ENCODE peak calls at places on chromosomes 16 and 17, in ten cellular contexts. P, Z, G, M, A, U, K, E, H and X are unnamed samples.

GRCh38 chr17:20216154-20216815 is 207.1 kb downstream of the SPECC1 start:
- DNase-seq in P (no peak), E (no peak), M (no peak), U (no peak), H (no peak), G (no peak), Z (no peak), A (no peak), K (no peak), X (no peak)

GRCh38 chr16:57929250-57929649 is 41.7 kb downstream of the CNGB1 start:
- DNase-seq in P (no peak), G (no peak), M (no peak), K (no peak), U (no peak), H (no peak), A (no peak), E (no peak), Z (no peak), X (no peak)

GRCh38 chr16:50606431-50607050 is 58.3 kb downstream of the NKD1 start:
- DNase-seq in E (no peak), A (no peak), U (no peak), H (no peak), G (no peak), Z (no peak), M (no peak), K (no peak), P (no peak), X (no peak)

GRCh38 chr17:66829883-66830282 is 5.0 kb upstream of the CACNG5 start:
- DNase-seq in K (no peak), P (no peak), G (no peak), H (no peak), Z (no peak), A (no peak), U (no peak), M (peak; percentile 62), E (no peak), X (no peak)

GRCh38 chr16:80803341-80804060 is 897 bp downstream of the CDYL2 start:
- DNase-seq in H (no peak), E (peak; percentile 75), P (no peak), K (no peak), G (no peak), Z (no peak), A (peak; percentile 20), U (peak; percentile 27), M (no peak), X (no peak)

GRCh38 chr16:54812229-54812628 is 118.4 kb upstream of the IRX5 start:
- DNase-seq in A (no peak), U (peak; percentile 16), K (no peak), M (no peak), E (no peak), P (no peak), H (no peak), G (no peak), Z (no peak), X (no peak)

GRCh38 chr17:76500074-76500744 is 1.0 kb downstream of the RHBDF2 start:
- DNase-seq in Z (no peak), E (no peak), M (no peak), H (no peak), A (no peak), K (no peak), G (no peak), P (no peak), U (no peak), X (no peak)

GRCh38 chr16:10988164-10988803 is 43.9 kb downstream of the CLEC16A start:
- DNase-seq in M (no peak), H (no peak), Z (no peak), G (no peak), P (no peak), A (peak; percentile 31), E (peak; percentile 57), U (no peak), K (no peak), X (peak; percentile 21)

GRCh38 chr17:32485261-32485955 is 1.4 kb upstream of the CDK5R1 start:
- DNase-seq in E (no peak), P (no peak), K (no peak), U (no peak), G (no peak), Z (no peak), A (no peak), H (no peak), M (peak; percentile 22), X (no peak)

GRCh38 chr16:84013787-84014569 is 28.6 kb downstream of the SLC38A8 start:
- DNase-seq in G (peak; percentile 22), H (no peak), U (peak; percentile 29), Z (peak; percentile 25), M (peak; percentile 81), A (peak; percentile 98), E (peak; percentile 81), P (peak; percentile 60), K (peak; percentile 88), X (peak; percentile 95)

GRCh38 chr17:48723555-48724239 is 712 bp downstream of the PRAC2 start:
- DNase-seq in P (no peak), K (no peak), H (no peak), G (no peak), M (no peak), E (no peak), Z (no peak), U (no peak), A (no peak), X (no peak)

GRCh38 chr16:77599793-77600415 is 122.4 kb upstream of the NUDT7 start:
- DNase-seq in E (peak; percentile 36), G (no peak), M (peak; percentile 50), P (no peak), A (peak; percentile 22), K (no peak), Z (peak; percentile 9), H (peak; percentile 35), U (peak; percentile 64), X (peak; percentile 44)

GRCh38 chr16:66581246-66581952 is 2.1 kb downstream of the CMTM2 start:
- DNase-seq in P (no peak), G (no peak), U (no peak), K (no peak), H (no peak), M (no peak), Z (no peak), E (peak; percentile 30), A (no peak), X (no peak)

GRCh38 chr17:79294459-79295071 is 219.9 kb downstream of the ENGASE start:
- DNase-seq in G (no peak), H (peak; percentile 45), K (no peak), P (peak; percentile 59), U (peak; percentile 53), Z (no peak), E (no peak), A (peak; percentile 71), M (peak; percentile 42), X (no peak)

GRCh38 chr16:30151091-30151490 is 28.1 kb upstream of the MAPK3 start:
- DNase-seq in A (no peak), G (no peak), K (no peak), P (no peak), H (no peak), E (no peak), M (peak; percentile 69), Z (no peak), U (no peak), X (no peak)

GRCh38 chr17:81277421-81277820 is 17.7 kb downstream of the SLC38A10 start:
- DNase-seq in A (no peak), P (peak; percentile 71), K (peak; percentile 15), M (no peak), Z (no peak), G (no peak), U (no peak), H (peak; percentile 74), E (no peak), X (peak; percentile 91)

GRCh38 chr16:80710918-80711317 is 93.5 kb downstream of the CDYL2 start:
- DNase-seq in A (no peak), P (no peak), M (no peak), E (peak; percentile 35), U (no peak), Z (no peak), H (no peak), K (no peak), G (no peak), X (no peak)

GRCh38 chr17:16470302-16470701 is 21.7 kb downstream of the LRRC75A start:
- DNase-seq in A (no peak), E (no peak), K (no peak), M (no peak), P (no peak), G (no peak), H (peak; percentile 58), U (no peak), Z (no peak), X (no peak)

GRCh38 chr17:5883775-5884665 is 186.2 kb upstream of the WSCD1 start:
- DNase-seq in Z (no peak), K (no peak), A (no peak), P (no peak), U (no peak), G (no peak), M (no peak), H (no peak), E (no peak), X (no peak)

GRCh38 chr16:70650216-70650615 is 3.9 kb downstream of the IL34 start:
- DNase-seq in U (no peak), H (no peak), E (no peak), M (no peak), A (no peak), K (no peak), P (no peak), Z (no peak), G (no peak), X (no peak)

GRCh38 chr17:48181653-48182052 is 74.1 kb downstream of the SNX11 start:
- DNase-seq in Z (peak; percentile 5), K (peak; percentile 26), M (peak; percentile 18), P (no peak), E (no peak), A (peak; percentile 34), G (no peak), H (no peak), U (peak; percentile 36), X (peak; percentile 14)

GRCh38 chr16:14050297-14051027 is 20.7 kb upstream of the MRTFB start:
- DNase-seq in E (no peak), Z (no peak), M (no peak), K (no peak), G (no peak), H (no peak), U (peak; percentile 18), P (no peak), A (no peak), X (no peak)

GRCh38 chr16:3652373-3653037 is 2.0 kb upstream of the DNASE1 start:
- DNase-seq in A (no peak), H (no peak), M (no peak), E (no peak), P (no peak), U (no peak), Z (no peak), K (no peak), G (no peak), X (no peak)

GRCh38 chr17:34173221-34173620 is 81.9 kb upstream of the CCL2 start:
- DNase-seq in G (no peak), H (no peak), E (no peak), M (no peak), U (peak; percentile 75), K (no peak), A (no peak), P (no peak), Z (peak; percentile 33), X (no peak)

GRCh38 chr17:50147841-50148225 is 2.6 kb downstream of the PPP1R9B start:
- DNase-seq in E (no peak), P (no peak), H (no peak), G (no peak), A (no peak), M (no peak), K (no peak), U (peak; percentile 45), Z (no peak), X (no peak)

GRCh38 chr16:87628246-87628923 is 26.1 kb downstream of the JPH3 start:
- DNase-seq in K (no peak), P (no peak), H (no peak), U (no peak), Z (no peak), G (no peak), M (no peak), A (no peak), E (no peak), X (no peak)

GRCh38 chr16:55508941-55509920 is at the start of gene LPCAT2:
- DNase-seq in E (peak; percentile 52), H (peak; percentile 88), A (peak; percentile 94), Z (peak; percentile 81), M (no peak), U (peak; percentile 91), K (no peak), G (peak; percentile 83), P (peak; percentile 83), X (peak; percentile 96)

GRCh38 chr16:66511615-66512500 is 38.1 kb downstream of the TK2 start:
- DNase-seq in H (no peak), G (peak; percentile 43), A (peak; percentile 43), U (peak; percentile 74), E (no peak), P (no peak), M (no peak), K (no peak), Z (peak; percentile 72), X (peak; percentile 40)